ENCODE peak calls at places on chromosome 1, in ten cellular contexts. P, C, S, X, A, B, G, L, M and R are unnamed samples.

GRCh38 chr1:117599286-117599685 is 6.6 kb upstream of the TENT5C start:
- DNase-seq in P (no peak), C (no peak), S (no peak), X (no peak), A (no peak), B (no peak), G (no peak), L (no peak), M (no peak), R (no peak)

GRCh38 chr1:74571493-74571800 is 59.0 kb upstream of the LRRC53 start:
- DNase-seq in P (no peak), C (peak), S (no peak), X (no peak), A (no peak), B (no peak), G (no peak), L (no peak), M (no peak), R (no peak)

GRCh38 chr1:70675737-70676156 is 264.7 kb downstream of the CTH start:
- DNase-seq in P (no peak), C (no peak), S (no peak), X (no peak), A (no peak), B (no peak), G (no peak), L (no peak), M (no peak), R (no peak)

GRCh38 chr1:56589369-56589768 is 10.0 kb upstream of the PLPP3 start:
- DNase-seq in P (no peak), C (no peak), S (no peak), X (no peak), A (no peak), B (no peak), G (no peak), L (no peak), M (no peak), R (no peak)

GRCh38 chr1:68624233-68624632 is 127.4 kb upstream of the DEPDC1 start:
- DNase-seq in P (peak), C (no peak), S (no peak), X (no peak), A (no peak), B (no peak), G (no peak), L (no peak), M (no peak), R (no peak)

GRCh38 chr1:16076003-16076870 is 2.8 kb upstream of the FAM131C start:
- DNase-seq in P (no peak), C (no peak), S (peak), X (no peak), A (no peak), B (no peak), G (no peak), L (peak), M (no peak), R (no peak)

GRCh38 chr1:29563571-29563970 is 327.2 kb downstream of the PTPRU start:
- DNase-seq in P (no peak), C (no peak), S (no peak), X (no peak), A (no peak), B (no peak), G (no peak), L (no peak), M (no peak), R (no peak)

GRCh38 chr1:85494074-85494956 is 29.4 kb upstream of the DDAH1 start:
- DNase-seq in P (no peak), C (no peak), S (no peak), X (no peak), A (no peak), B (no peak), G (no peak), L (no peak), M (no peak), R (no peak)

GRCh38 chr1:198018529-198018928 is 101.4 kb downstream of the LHX9 start:
- DNase-seq in P (no peak), C (no peak), S (no peak), X (no peak), A (peak), B (no peak), G (no peak), L (peak), M (no peak), R (no peak)

GRCh38 chr1:162908780-162909179 is 47.8 kb upstream of the CCDC190 start:
- DNase-seq in P (no peak), C (no peak), S (no peak), X (no peak), A (no peak), B (no peak), G (no peak), L (peak), M (no peak), R (no peak)